ENCODE peak calls at places on chromosomes 12 and 14, in five cellular contexts. H is activated naive CD4-positive, alpha-beta T cell; W is endodermal cell; S is HL-60; L is AG10803. U is an unnamed sample.

GRCh38 chr14:55160989-55161388 is 30.4 kb downstream of the DLGAP5 start:
- DNase-seq in H (no peak), W (no peak), S (no peak), L (peak; percentile 41), U (no peak)

GRCh38 chr14:78135450-78135891 is 34.7 kb upstream of the NRXN3 start:
- DNase-seq in H (no peak), W (no peak), S (no peak), L (no peak), U (peak; percentile 16)

GRCh38 chr14:74572829-74573360 is 39.1 kb downstream of the LTBP2 start:
- DNase-seq in H (no peak), W (no peak), S (no peak), L (no peak), U (no peak)

GRCh38 chr14:90624732-90625444 is 191.3 kb downstream of the TTC7B start:
- DNase-seq in H (no peak), W (peak; percentile 68), S (no peak), L (no peak), U (no peak)

GRCh38 chr12:85688837-85689236 is 147.4 kb downstream of the RASSF9 start:
- DNase-seq in H (no peak), W (no peak), S (no peak), L (no peak), U (peak; percentile 10)

GRCh38 chr14:39431416-39432178 is 636 bp downstream of the FBXO33 start:
- DNase-seq in H (peak; percentile 50), W (peak; percentile 82), S (peak; percentile 52), L (peak; percentile 34), U (no peak)

GRCh38 chr12:127559349-127560040 is 707.5 kb upstream of the TMEM132C start:
- DNase-seq in H (no peak), W (peak; percentile 92), S (peak; percentile 19), L (peak; percentile 98), U (peak; percentile 80)

GRCh38 chr12:113700943-113701342 is 229.3 kb upstream of the LHX5 start:
- DNase-seq in H (no peak), W (peak; percentile 91), S (no peak), L (peak; percentile 53), U (peak; percentile 4)

GRCh38 chr12:607541-608001 is 55.7 kb downstream of the NINJ2 start:
- DNase-seq in H (no peak), W (peak; percentile 81), S (no peak), L (no peak), U (no peak)

GRCh38 chr12:59164991-59165718 is 244.9 kb upstream of the LRIG3 start:
- DNase-seq in H (no peak), W (no peak), S (no peak), L (peak; percentile 68), U (no peak)

GRCh38 chr14:101962503-101962874 is 1.9 kb upstream of the DYNC1H1 start:
- DNase-seq in H (no peak), W (no peak), S (no peak), L (peak; percentile 88), U (peak; percentile 61)

GRCh38 chr12:105983622-105984325 is 155.0 kb downstream of the NUAK1 start:
- DNase-seq in H (no peak), W (no peak), S (no peak), L (peak; percentile 94), U (peak; percentile 86)

GRCh38 chr14:103594265-103594664 is 31.5 kb downstream of the COA8 start:
- DNase-seq in H (no peak), W (no peak), S (no peak), L (peak; percentile 63), U (no peak)

GRCh38 chr14:82422186-82422585 is 888.5 kb upstream of the SEL1L start:
- DNase-seq in H (no peak), W (no peak), S (no peak), L (no peak), U (no peak)

GRCh38 chr12:6380141-6381121 is 3.5 kb upstream of the LTBR start:
- DNase-seq in H (no peak), W (peak; percentile 63), S (no peak), L (peak; percentile 70), U (no peak)